ENCODE peak calls at places on chromosomes 5 and 9, in eight cellular contexts. Z is sigmoid colon, S is H54, Y is lower leg skin, L is GM12891, V is Peyer's patch, X is stomach, A is heart left ventricle. J is an unnamed sample.
A peak's percentile ranks its signal among the peaks of the same experiment; 100 is the strongest.

GRCh38 chr9:127154390-127155191 is 32.2 kb upstream of the ANGPTL2 start:
- DNase-seq in L (no peak), S (no peak), V (no peak), Y (peak; percentile 83), Z (peak; percentile 88), X (peak; percentile 24), A (peak; percentile 81), J (no peak)

GRCh38 chr5:151675956-151676712 is 10.6 kb downstream of the SPARC start:
- DNase-seq in S (no peak), Z (peak; percentile 56), V (no peak), L (no peak), A (no peak), X (no peak), Y (no peak), J (no peak)

GRCh38 chr9:36845844-36846243 is 188.2 kb downstream of the PAX5 start:
- DNase-seq in L (no peak), V (no peak), A (no peak), X (no peak), Y (no peak), Z (no peak), S (no peak), J (no peak)

GRCh38 chr5:150129813-150130492 is 25.7 kb downstream of the PDGFRB start:
- DNase-seq in Z (peak; percentile 91), S (peak; percentile 78), A (peak; percentile 80), X (peak; percentile 78), L (peak; percentile 78), V (peak; percentile 47), Y (peak; percentile 95), J (peak; percentile 64)

GRCh38 chr9:113669523-113670115 is 206.1 kb downstream of the RGS3 start:
- DNase-seq in X (no peak), Y (no peak), Z (no peak), L (no peak), S (no peak), A (no peak), V (no peak), J (no peak)

GRCh38 chr5:13478831-13479465 is 465.5 kb downstream of the DNAH5 start:
- DNase-seq in X (peak; percentile 50), L (no peak), S (peak; percentile 19), Y (no peak), Z (no peak), A (no peak), V (no peak), J (peak; percentile 12)

GRCh38 chr5:35202319-35203111 is 27.8 kb downstream of the PRLR start:
- DNase-seq in Z (no peak), Y (no peak), X (peak; percentile 68), L (no peak), A (no peak), S (no peak), V (peak; percentile 75), J (peak; percentile 23)

GRCh38 chr5:98458726-98459125 is 314.7 kb upstream of the RGMB start:
- DNase-seq in Z (no peak), A (no peak), X (no peak), V (no peak), Y (no peak), S (no peak), L (no peak), J (no peak)

GRCh38 chr5:76256116-76256889 is 146.8 kb upstream of the IQGAP2 start:
- DNase-seq in X (peak; percentile 54), Y (no peak), L (peak; percentile 30), S (peak; percentile 8), A (peak; percentile 57), V (peak; percentile 40), Z (peak; percentile 71), J (peak; percentile 82)

GRCh38 chr5:143102414-143102813 is 301.1 kb downstream of the NR3C1 start:
- DNase-seq in V (no peak), Z (no peak), A (peak; percentile 38), X (no peak), Y (peak; percentile 90), L (no peak), S (no peak), J (no peak)
- TF ChIP-seq POLR2A in V (no peak), Z (no peak), A (no peak), X (no peak), Y (no peak), L (no peak), S (no peak), J (no peak)

GRCh38 chr9:124771021-124771866 is at the start of gene NR6A1:
- DNase-seq in S (peak; percentile 100), X (peak; percentile 98), L (peak; percentile 94), Z (peak; percentile 98), V (peak; percentile 95), Y (peak; percentile 99), A (peak; percentile 98), J (peak; percentile 96)
- TF ChIP-seq POLR2A in S (peak; percentile 48), X (no peak), L (no peak), Z (no peak), V (peak; percentile 45), Y (no peak), A (peak; percentile 9), J (no peak)

GRCh38 chr5:113058269-113058668 is 81.7 kb downstream of the DCP2 start:
- DNase-seq in V (no peak), L (no peak), S (no peak), Z (no peak), Y (peak; percentile 49), A (no peak), X (no peak), J (no peak)
- TF ChIP-seq POLR2A in V (no peak), L (no peak), S (no peak), Z (no peak), Y (no peak), A (no peak), X (no peak), J (no peak)

GRCh38 chr5:140113699-140114263 is at the start of gene PURA:
- DNase-seq in A (peak; percentile 98), S (peak; percentile 90), Z (peak; percentile 98), Y (peak; percentile 99), L (peak; percentile 91), V (peak; percentile 98), X (peak; percentile 97), J (peak; percentile 97)
- TF ChIP-seq POLR2A in A (no peak), S (peak; percentile 84), Z (peak; percentile 19), Y (no peak), L (peak; percentile 71), V (peak; percentile 81), X (no peak), J (no peak)

GRCh38 chr9:76018767-76019166 is 128.3 kb downstream of the PCSK5 start:
- DNase-seq in S (no peak), X (no peak), V (no peak), Y (no peak), L (no peak), Z (no peak), A (no peak), J (no peak)
- TF ChIP-seq POLR2A in S (no peak), X (no peak), V (no peak), Y (no peak), L (no peak), Z (no peak), A (no peak), J (no peak)

GRCh38 chr9:136901516-136902258 is 15.4 kb downstream of the TRAF2 start:
- DNase-seq in V (peak; percentile 78), A (peak; percentile 41), Z (no peak), Y (peak; percentile 88), L (peak; percentile 66), X (peak; percentile 57), S (peak; percentile 100), J (no peak)
- TF ChIP-seq POLR2A in V (peak; percentile 57), A (no peak), Z (no peak), Y (no peak), L (no peak), X (no peak), S (no peak), J (no peak)

J was measured in erythroblast.